ENCODE peak calls at places on chromosomes 5 and 9, in nine cellular contexts. V is stimulated activated CD8-positive, alpha-beta memory T cell treated with anti-CD3 and anti-CD28 coated beads, Interleukin-2, amount 100 ng/mL, for 1 hour; S is SHP77; D is fibroblast of mammary gland; Q is RCC 7860; W is fibroblast of pulmonary artery; N is activated B cell treated with CpG ODN at 0.5 μM for 24 hours; O is stimulated activated CD4-positive, alpha-beta T cell treated with anti-CD3 and anti-CD28 coated beads, Interleukin-4, amount 100 ng/mL, for 1 hour; F is astrocyte of the spinal cord. X is an unnamed sample.

GRCh38 chr9:32382582-32383320 is 1.7 kb upstream of the ACO1 start:
- DNase-seq in V (no peak), S (no peak), D (no peak), Q (no peak), W (no peak), N (no peak), O (no peak), F (no peak), X (no peak)

GRCh38 chr5:38783011-38783551 is 62.7 kb upstream of the OSMR start:
- DNase-seq in V (no peak), S (peak; percentile 99), D (peak; percentile 96), Q (peak; percentile 97), W (peak; percentile 93), N (no peak), O (no peak), F (peak; percentile 99), X (peak; percentile 93)

GRCh38 chr5:79235578-79236363 is at the start of gene JMY:
- DNase-seq in V (peak; percentile 62), S (peak; percentile 69), D (peak; percentile 82), Q (peak; percentile 20), W (peak; percentile 86), N (peak; percentile 68), O (peak; percentile 84), F (peak; percentile 77), X (peak; percentile 72)

GRCh38 chr5:149315753-149316152 is 29.5 kb upstream of the GRPEL2 start:
- DNase-seq in V (no peak), S (no peak), D (no peak), Q (no peak), W (no peak), N (no peak), O (no peak), F (no peak), X (no peak)

GRCh38 chr9:78040726-78041125 is 9.1 kb upstream of the GNAQ start:
- DNase-seq in V (no peak), S (no peak), D (no peak), Q (no peak), W (no peak), N (no peak), O (no peak), F (no peak), X (no peak)

GRCh38 chr5:27388755-27389154 is 350.4 kb upstream of the CDH9 start:
- DNase-seq in V (no peak), S (no peak), D (no peak), Q (no peak), W (no peak), N (no peak), O (no peak), F (no peak), X (no peak)

GRCh38 chr5:149130121-149130931 is 11.0 kb upstream of the ABLIM3 start:
- DNase-seq in V (no peak), S (no peak), D (peak; percentile 58), Q (peak; percentile 40), W (peak; percentile 57), N (no peak), O (no peak), F (no peak), X (no peak)

GRCh38 chr9:95495988-95496387 is 20.8 kb downstream of the PTCH1 start:
- DNase-seq in V (no peak), S (no peak), D (no peak), Q (no peak), W (no peak), N (no peak), O (no peak), F (no peak), X (no peak)

GRCh38 chr5:127723571-127723970 is 20.4 kb downstream of the CCDC192 start:
- DNase-seq in V (no peak), S (no peak), D (peak; percentile 45), Q (no peak), W (peak; percentile 69), N (no peak), O (no peak), F (no peak), X (peak; percentile 12)

GRCh38 chr9:38374847-38375571 is 17.5 kb upstream of the ALDH1B1 start:
- DNase-seq in V (no peak), S (no peak), D (no peak), Q (no peak), W (no peak), N (no peak), O (no peak), F (no peak), X (no peak)

GRCh38 chr9:90393355-90394152 is 249.1 kb downstream of the DIRAS2 start:
- DNase-seq in V (no peak), S (no peak), D (no peak), Q (peak; percentile 95), W (no peak), N (no peak), O (no peak), F (no peak), X (no peak)

GRCh38 chr9:94761506-94761905 is 35.0 kb downstream of the AOPEP start:
- DNase-seq in V (no peak), S (no peak), D (no peak), Q (no peak), W (peak; percentile 58), N (no peak), O (no peak), F (no peak), X (no peak)

X was measured in brain microvascular endothelial cell.